ENCODE peak calls at places on chromosome 7, in eight cellular contexts. One of them, this sample, is unnamed. For H3K4me1, the result is how much of the 10 kb centered on the place peaks cover.

GRCh38 chr7:45888185-45888992 is at the start of gene IGFBP1:
- DNase-seq in A549: peak
- DNase-seq in neural progenitor cell: peak
- DNase-seq in K562: no peak
- DNase-seq in foreskin keratinocyte: no peak
- DNase-seq in CD8-positive, alpha-beta T cell: no peak
- DNase-seq in colonic mucosa: no peak
- DNase-seq in right atrium auricular region: no peak
- DNase-seq in this sample: no peak

GRCh38 chr7:10181996-10182395 is 791.7 kb upstream of the PHF14 start:
- DNase-seq in A549: no peak
- DNase-seq in neural progenitor cell: no peak
- DNase-seq in K562: no peak
- DNase-seq in foreskin keratinocyte: no peak
- DNase-seq in CD8-positive, alpha-beta T cell: no peak
- DNase-seq in colonic mucosa: no peak
- DNase-seq in right atrium auricular region: no peak
- DNase-seq in this sample: no peak

GRCh38 chr7:71780282-71780681 is 631.9 kb downstream of the CALN1 start:
- DNase-seq in A549: no peak
- DNase-seq in neural progenitor cell: peak
- DNase-seq in K562: no peak
- DNase-seq in foreskin keratinocyte: no peak
- DNase-seq in CD8-positive, alpha-beta T cell: no peak
- DNase-seq in colonic mucosa: no peak
- DNase-seq in right atrium auricular region: peak
- DNase-seq in this sample: no peak

GRCh38 chr7:98394377-98394836 is 6.5 kb downstream of the BAIAP2L1 start:
- DNase-seq in A549: peak
- DNase-seq in neural progenitor cell: no peak
- DNase-seq in K562: no peak
- DNase-seq in foreskin keratinocyte: peak
- DNase-seq in CD8-positive, alpha-beta T cell: no peak
- DNase-seq in colonic mucosa: no peak
- DNase-seq in right atrium auricular region: no peak
- DNase-seq in this sample: no peak

GRCh38 chr7:28802450-28802849 is 155.7 kb downstream of the TRIL start:
- DNase-seq in A549: no peak
- DNase-seq in neural progenitor cell: no peak
- DNase-seq in K562: no peak
- DNase-seq in foreskin keratinocyte: no peak
- DNase-seq in CD8-positive, alpha-beta T cell: no peak
- DNase-seq in colonic mucosa: no peak
- DNase-seq in right atrium auricular region: no peak
- DNase-seq in this sample: no peak

GRCh38 chr7:121545418-121545817 is 149.3 kb upstream of the FAM3C start:
- DNase-seq in A549: no peak
- DNase-seq in neural progenitor cell: no peak
- DNase-seq in K562: no peak
- DNase-seq in foreskin keratinocyte: peak
- DNase-seq in CD8-positive, alpha-beta T cell: no peak
- DNase-seq in colonic mucosa: no peak
- DNase-seq in right atrium auricular region: no peak
- DNase-seq in this sample: no peak

GRCh38 chr7:101635484-101635883 is 6.4 kb upstream of the MYL10 start:
- DNase-seq in A549: no peak
- DNase-seq in neural progenitor cell: no peak
- DNase-seq in K562: no peak
- DNase-seq in foreskin keratinocyte: no peak
- DNase-seq in CD8-positive, alpha-beta T cell: no peak
- DNase-seq in colonic mucosa: no peak
- DNase-seq in right atrium auricular region: no peak
- DNase-seq in this sample: no peak

GRCh38 chr7:1510780-1511154 is 6.6 kb upstream of the INTS1 start:
- DNase-seq in A549: no peak
- DNase-seq in neural progenitor cell: no peak
- DNase-seq in K562: no peak
- DNase-seq in foreskin keratinocyte: no peak
- DNase-seq in CD8-positive, alpha-beta T cell: no peak
- DNase-seq in colonic mucosa: no peak
- DNase-seq in right atrium auricular region: no peak
- DNase-seq in this sample: no peak

GRCh38 chr7:7932553-7932952 is 36.0 kb upstream of the GLCCI1 start:
- DNase-seq in A549: no peak
- DNase-seq in neural progenitor cell: no peak
- DNase-seq in K562: peak
- DNase-seq in foreskin keratinocyte: no peak
- DNase-seq in CD8-positive, alpha-beta T cell: no peak
- DNase-seq in colonic mucosa: no peak
- DNase-seq in right atrium auricular region: no peak
- DNase-seq in this sample: no peak

GRCh38 chr7:45163692-45164052 is 6.1 kb downstream of the RAMP3 start:
- DNase-seq in A549: no peak
- DNase-seq in neural progenitor cell: no peak
- DNase-seq in K562: no peak
- DNase-seq in foreskin keratinocyte: no peak
- DNase-seq in CD8-positive, alpha-beta T cell: no peak
- DNase-seq in colonic mucosa: no peak
- DNase-seq in right atrium auricular region: no peak
- DNase-seq in this sample: peak

GRCh38 chr7:128361463-128362441 is at the start of gene PRRT4:
- DNase-seq in A549: peak
- DNase-seq in neural progenitor cell: peak
- DNase-seq in K562: peak
- DNase-seq in foreskin keratinocyte: no peak
- DNase-seq in CD8-positive, alpha-beta T cell: peak
- DNase-seq in colonic mucosa: no peak
- DNase-seq in right atrium auricular region: no peak
- DNase-seq in this sample: no peak

GRCh38 chr7:4067476-4067760 is 614.7 kb upstream of the FOXK1 start:
- DNase-seq in A549: no peak
- DNase-seq in neural progenitor cell: no peak
- DNase-seq in K562: no peak
- DNase-seq in foreskin keratinocyte: no peak
- DNase-seq in CD8-positive, alpha-beta T cell: no peak
- DNase-seq in colonic mucosa: no peak
- DNase-seq in right atrium auricular region: no peak
- DNase-seq in this sample: no peak

GRCh38 chr7:43953071-43953470 is 26.8 kb downstream of the UBE2D4 start:
- DNase-seq in A549: no peak
- DNase-seq in neural progenitor cell: no peak
- DNase-seq in K562: no peak
- DNase-seq in foreskin keratinocyte: no peak
- DNase-seq in CD8-positive, alpha-beta T cell: no peak
- DNase-seq in colonic mucosa: no peak
- DNase-seq in right atrium auricular region: no peak
- DNase-seq in this sample: no peak

DNA sequence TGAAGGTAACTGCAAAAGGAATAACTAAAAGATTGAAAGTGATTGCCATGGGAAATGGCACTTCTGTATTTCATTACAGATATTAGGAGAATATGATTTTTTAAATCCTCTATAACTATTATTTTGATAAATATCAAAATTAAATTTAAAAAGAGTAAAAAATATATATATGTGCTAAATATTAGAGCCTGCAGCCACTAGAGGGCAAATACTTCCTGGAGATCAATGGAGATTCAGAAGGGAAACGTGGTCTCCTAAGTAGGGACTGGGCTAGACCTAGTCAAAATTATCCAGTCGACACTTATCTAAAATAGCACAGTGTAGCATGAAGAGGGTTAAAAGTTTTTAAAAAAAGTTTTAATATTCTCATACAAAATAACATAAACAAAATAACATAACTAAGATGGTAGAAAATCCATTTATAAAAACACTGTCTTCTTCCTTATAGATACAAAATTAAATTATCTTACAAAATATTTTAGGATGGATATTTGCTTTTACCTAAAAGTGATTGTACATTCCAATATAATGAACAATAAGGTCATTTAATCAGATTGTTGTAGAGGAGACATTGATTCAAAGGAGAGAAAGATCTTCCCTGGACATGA is 434.3 kb downstream of the MDFIC start:
- DNase-seq in A549: peak
- DNase-seq in neural progenitor cell: peak
- DNase-seq in K562: peak
- DNase-seq in foreskin keratinocyte: no peak
- DNase-seq in CD8-positive, alpha-beta T cell: no peak
- DNase-seq in colonic mucosa: no peak
- DNase-seq in right atrium auricular region: no peak
- DNase-seq in this sample: no peak
- TF ChIP-seq CTCF in A549: peak
- TF ChIP-seq CTCF in neural progenitor cell: peak
- TF ChIP-seq CTCF in K562: no peak
- TF ChIP-seq CTCF in foreskin keratinocyte: peak
- TF ChIP-seq CTCF in CD8-positive, alpha-beta T cell: no peak
- TF ChIP-seq CTCF in colonic mucosa: no peak
- TF ChIP-seq CTCF in right atrium auricular region: peak
- TF ChIP-seq CTCF in this sample: no peak

GRCh38 chr7:94375167-94375566 is 19.5 kb upstream of the COL1A2 start:
- DNase-seq in A549: no peak
- DNase-seq in neural progenitor cell: peak
- DNase-seq in K562: no peak
- DNase-seq in foreskin keratinocyte: peak
- DNase-seq in CD8-positive, alpha-beta T cell: no peak
- DNase-seq in colonic mucosa: no peak
- DNase-seq in right atrium auricular region: peak
- DNase-seq in this sample: peak

GRCh38 chr7:94374231-94374630 is 20.5 kb upstream of the COL1A2 start:
- DNase-seq in A549: no peak
- DNase-seq in neural progenitor cell: peak
- DNase-seq in K562: no peak
- DNase-seq in foreskin keratinocyte: peak
- DNase-seq in CD8-positive, alpha-beta T cell: no peak
- DNase-seq in colonic mucosa: peak
- DNase-seq in right atrium auricular region: peak
- DNase-seq in this sample: peak

GRCh38 chr7:94374721-94375120 is 20.0 kb upstream of the COL1A2 start:
- DNase-seq in A549: no peak
- DNase-seq in neural progenitor cell: no peak
- DNase-seq in K562: no peak
- DNase-seq in foreskin keratinocyte: peak
- DNase-seq in CD8-positive, alpha-beta T cell: no peak
- DNase-seq in colonic mucosa: no peak
- DNase-seq in right atrium auricular region: no peak
- DNase-seq in this sample: no peak

GRCh38 chr7:94375713-94376112 is 19.0 kb upstream of the COL1A2 start:
- DNase-seq in A549: no peak
- DNase-seq in neural progenitor cell: no peak
- DNase-seq in K562: no peak
- DNase-seq in foreskin keratinocyte: peak
- DNase-seq in CD8-positive, alpha-beta T cell: no peak
- DNase-seq in colonic mucosa: no peak
- DNase-seq in right atrium auricular region: no peak
- DNase-seq in this sample: no peak

DNA sequence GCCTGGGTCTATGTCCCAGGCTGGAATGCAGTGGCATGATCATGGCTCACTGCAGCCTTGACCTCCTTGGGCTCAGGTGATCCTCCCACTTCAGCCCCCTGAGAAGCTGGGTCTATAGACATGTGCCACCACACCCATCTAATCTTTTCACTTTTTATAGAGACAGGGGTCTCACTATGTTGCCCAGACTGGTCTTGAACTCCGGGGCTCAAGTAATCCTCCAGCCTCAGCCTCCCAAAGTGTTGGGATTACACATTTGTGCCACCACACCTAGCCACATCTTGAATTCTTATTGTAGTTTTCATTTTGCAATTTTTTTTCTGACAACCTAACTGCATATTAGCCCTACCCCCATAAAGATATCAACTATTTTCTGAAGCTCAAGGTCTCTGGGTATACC is 18.4 kb upstream of the COL1A2 start:
- DNase-seq in A549: no peak
- DNase-seq in neural progenitor cell: no peak
- DNase-seq in K562: no peak
- DNase-seq in foreskin keratinocyte: no peak
- DNase-seq in CD8-positive, alpha-beta T cell: no peak
- DNase-seq in colonic mucosa: no peak
- DNase-seq in right atrium auricular region: no peak
- DNase-seq in this sample: no peak
- H3K4me1 ChIP-seq in A549: under half
- H3K4me1 ChIP-seq in neural progenitor cell: under half
- H3K4me1 ChIP-seq in K562: under half
- H3K4me1 ChIP-seq in foreskin keratinocyte: under half
- H3K4me1 ChIP-seq in CD8-positive, alpha-beta T cell: under half
- H3K4me1 ChIP-seq in colonic mucosa: under half
- H3K4me1 ChIP-seq in right atrium auricular region: under half
- H3K4me1 ChIP-seq in this sample: under half

GRCh38 chr7:5477723-5478531 is 54.3 kb upstream of the TNRC18 start:
- DNase-seq in A549: no peak
- DNase-seq in neural progenitor cell: peak
- DNase-seq in K562: no peak
- DNase-seq in foreskin keratinocyte: no peak
- DNase-seq in CD8-positive, alpha-beta T cell: no peak
- DNase-seq in colonic mucosa: no peak
- DNase-seq in right atrium auricular region: no peak
- DNase-seq in this sample: peak
- TF ChIP-seq CTCF in A549: no peak
- TF ChIP-seq CTCF in neural progenitor cell: peak
- TF ChIP-seq CTCF in K562: peak
- TF ChIP-seq CTCF in foreskin keratinocyte: peak
- TF ChIP-seq CTCF in CD8-positive, alpha-beta T cell: no peak
- TF ChIP-seq CTCF in colonic mucosa: no peak
- TF ChIP-seq CTCF in right atrium auricular region: peak
- TF ChIP-seq CTCF in this sample: no peak

DNA sequence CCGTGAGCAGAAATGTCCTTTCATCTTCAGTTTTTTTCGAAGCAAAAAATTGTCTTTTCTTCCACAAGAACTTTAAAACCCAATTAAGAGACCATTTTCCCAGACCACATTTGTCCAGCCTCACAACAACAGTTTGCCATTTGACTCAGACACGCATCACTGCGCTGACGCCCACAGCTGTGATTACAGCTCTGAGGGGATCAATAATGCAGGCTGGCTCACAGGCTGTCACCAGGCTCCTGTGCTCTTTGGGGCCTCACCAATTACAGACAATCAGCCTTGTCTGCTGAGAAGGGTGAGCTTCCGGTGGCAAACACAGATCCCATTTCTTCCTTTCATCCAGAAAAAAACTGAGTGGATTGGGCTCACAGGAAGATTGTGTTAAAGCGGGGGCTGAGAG is 33.3 kb downstream of the DDC start:
- DNase-seq in A549: no peak
- DNase-seq in neural progenitor cell: no peak
- DNase-seq in K562: no peak
- DNase-seq in foreskin keratinocyte: no peak
- DNase-seq in CD8-positive, alpha-beta T cell: no peak
- DNase-seq in colonic mucosa: no peak
- DNase-seq in right atrium auricular region: no peak
- DNase-seq in this sample: no peak
- H3K4me1 ChIP-seq in A549: under half
- H3K4me1 ChIP-seq in neural progenitor cell: under half
- H3K4me1 ChIP-seq in K562: under half
- H3K4me1 ChIP-seq in foreskin keratinocyte: under half
- H3K4me1 ChIP-seq in CD8-positive, alpha-beta T cell: under half
- H3K4me1 ChIP-seq in colonic mucosa: under half
- H3K4me1 ChIP-seq in right atrium auricular region: under half
- H3K4me1 ChIP-seq in this sample: under half

GRCh38 chr7:70694909-70695803 is 436.8 kb upstream of the GALNT17 start:
- DNase-seq in A549: no peak
- DNase-seq in neural progenitor cell: peak
- DNase-seq in K562: no peak
- DNase-seq in foreskin keratinocyte: peak
- DNase-seq in CD8-positive, alpha-beta T cell: peak
- DNase-seq in colonic mucosa: peak
- DNase-seq in right atrium auricular region: no peak
- DNase-seq in this sample: peak
- TF ChIP-seq CTCF in A549: no peak
- TF ChIP-seq CTCF in neural progenitor cell: no peak
- TF ChIP-seq CTCF in K562: no peak
- TF ChIP-seq CTCF in foreskin keratinocyte: no peak
- TF ChIP-seq CTCF in CD8-positive, alpha-beta T cell: no peak
- TF ChIP-seq CTCF in colonic mucosa: no peak
- TF ChIP-seq CTCF in right atrium auricular region: no peak
- TF ChIP-seq CTCF in this sample: no peak

GRCh38 chr7:50212666-50213621 is 91.6 kb upstream of the IKZF1 start:
- DNase-seq in A549: no peak
- DNase-seq in neural progenitor cell: no peak
- DNase-seq in K562: no peak
- DNase-seq in foreskin keratinocyte: no peak
- DNase-seq in CD8-positive, alpha-beta T cell: no peak
- DNase-seq in colonic mucosa: no peak
- DNase-seq in right atrium auricular region: no peak
- DNase-seq in this sample: no peak
- H3K4me1 ChIP-seq in A549: under half
- H3K4me1 ChIP-seq in neural progenitor cell: under half
- H3K4me1 ChIP-seq in K562: under half
- H3K4me1 ChIP-seq in foreskin keratinocyte: under half
- H3K4me1 ChIP-seq in CD8-positive, alpha-beta T cell: half or more
- H3K4me1 ChIP-seq in colonic mucosa: under half
- H3K4me1 ChIP-seq in right atrium auricular region: under half
- H3K4me1 ChIP-seq in this sample: under half

This sample was measured in mucosa of descending colon.